ENCODE peak calls at places on chromosomes 12 and 14, in ten cellular contexts. One of them, this sample, is unnamed.

GRCh38 chr12:84658877-84659276 is 253.7 kb downstream of the SLC6A15 start:
- DNase-seq in brain microvascular endothelial cell: no peak
- DNase-seq in heart left ventricle: no peak
- DNase-seq in ovary: no peak
- DNase-seq in neural progenitor cell: peak
- DNase-seq in AG10803: no peak
- DNase-seq in adrenal gland: no peak
- DNase-seq in tibial nerve: no peak
- DNase-seq in uterus: no peak
- DNase-seq in CD4-positive, alpha-beta T cell: no peak
- DNase-seq in this sample: no peak

GRCh38 chr12:103469716-103470115 is 26.1 kb downstream of the C12orf42 start:
- DNase-seq in AG10803: no peak
- DNase-seq in tibial nerve: no peak
- DNase-seq in adrenal gland: no peak
- DNase-seq in CD4-positive, alpha-beta T cell: no peak
- DNase-seq in heart left ventricle: no peak
- DNase-seq in ovary: no peak
- DNase-seq in brain microvascular endothelial cell: no peak
- DNase-seq in neural progenitor cell: no peak
- DNase-seq in uterus: no peak
- DNase-seq in this sample: no peak

GRCh38 chr12:113422030-113422900 is at the start of gene SDSL:
- DNase-seq in tibial nerve: peak
- DNase-seq in CD4-positive, alpha-beta T cell: no peak
- DNase-seq in AG10803: peak
- DNase-seq in uterus: peak
- DNase-seq in neural progenitor cell: peak
- DNase-seq in brain microvascular endothelial cell: peak
- DNase-seq in ovary: peak
- DNase-seq in adrenal gland: peak
- DNase-seq in heart left ventricle: peak
- DNase-seq in this sample: peak

GRCh38 chr14:41609704-41610183 is 3.1 kb downstream of the LRFN5 start:
- DNase-seq in brain microvascular endothelial cell: no peak
- DNase-seq in heart left ventricle: peak
- DNase-seq in uterus: peak
- DNase-seq in neural progenitor cell: peak
- DNase-seq in adrenal gland: peak
- DNase-seq in CD4-positive, alpha-beta T cell: no peak
- DNase-seq in AG10803: peak
- DNase-seq in tibial nerve: peak
- DNase-seq in ovary: peak
- DNase-seq in this sample: no peak

GRCh38 chr14:94051115-94051514 is 25.0 kb downstream of the OTUB2 start:
- DNase-seq in uterus: peak
- DNase-seq in CD4-positive, alpha-beta T cell: no peak
- DNase-seq in tibial nerve: peak
- DNase-seq in heart left ventricle: no peak
- DNase-seq in AG10803: peak
- DNase-seq in neural progenitor cell: peak
- DNase-seq in ovary: peak
- DNase-seq in brain microvascular endothelial cell: peak
- DNase-seq in adrenal gland: no peak
- DNase-seq in this sample: peak

GRCh38 chr12:45259732-45260480 is 44.0 kb downstream of the ANO6 start:
- DNase-seq in brain microvascular endothelial cell: peak
- DNase-seq in uterus: no peak
- DNase-seq in heart left ventricle: no peak
- DNase-seq in neural progenitor cell: peak
- DNase-seq in ovary: no peak
- DNase-seq in adrenal gland: peak
- DNase-seq in AG10803: peak
- DNase-seq in tibial nerve: no peak
- DNase-seq in CD4-positive, alpha-beta T cell: no peak
- DNase-seq in this sample: no peak

GRCh38 chr14:59428581-59429012 is 36.6 kb downstream of the GPR135 start:
- DNase-seq in neural progenitor cell: no peak
- DNase-seq in AG10803: peak
- DNase-seq in heart left ventricle: no peak
- DNase-seq in ovary: no peak
- DNase-seq in brain microvascular endothelial cell: peak
- DNase-seq in tibial nerve: no peak
- DNase-seq in CD4-positive, alpha-beta T cell: no peak
- DNase-seq in adrenal gland: no peak
- DNase-seq in uterus: no peak
- DNase-seq in this sample: peak

GRCh38 chr14:105475916-105476845 is 1.6 kb downstream of the CRIP2 start:
- DNase-seq in brain microvascular endothelial cell: no peak
- DNase-seq in AG10803: peak
- DNase-seq in ovary: no peak
- DNase-seq in adrenal gland: no peak
- DNase-seq in heart left ventricle: peak
- DNase-seq in uterus: peak
- DNase-seq in CD4-positive, alpha-beta T cell: no peak
- DNase-seq in tibial nerve: no peak
- DNase-seq in neural progenitor cell: peak
- DNase-seq in this sample: no peak

DNA sequence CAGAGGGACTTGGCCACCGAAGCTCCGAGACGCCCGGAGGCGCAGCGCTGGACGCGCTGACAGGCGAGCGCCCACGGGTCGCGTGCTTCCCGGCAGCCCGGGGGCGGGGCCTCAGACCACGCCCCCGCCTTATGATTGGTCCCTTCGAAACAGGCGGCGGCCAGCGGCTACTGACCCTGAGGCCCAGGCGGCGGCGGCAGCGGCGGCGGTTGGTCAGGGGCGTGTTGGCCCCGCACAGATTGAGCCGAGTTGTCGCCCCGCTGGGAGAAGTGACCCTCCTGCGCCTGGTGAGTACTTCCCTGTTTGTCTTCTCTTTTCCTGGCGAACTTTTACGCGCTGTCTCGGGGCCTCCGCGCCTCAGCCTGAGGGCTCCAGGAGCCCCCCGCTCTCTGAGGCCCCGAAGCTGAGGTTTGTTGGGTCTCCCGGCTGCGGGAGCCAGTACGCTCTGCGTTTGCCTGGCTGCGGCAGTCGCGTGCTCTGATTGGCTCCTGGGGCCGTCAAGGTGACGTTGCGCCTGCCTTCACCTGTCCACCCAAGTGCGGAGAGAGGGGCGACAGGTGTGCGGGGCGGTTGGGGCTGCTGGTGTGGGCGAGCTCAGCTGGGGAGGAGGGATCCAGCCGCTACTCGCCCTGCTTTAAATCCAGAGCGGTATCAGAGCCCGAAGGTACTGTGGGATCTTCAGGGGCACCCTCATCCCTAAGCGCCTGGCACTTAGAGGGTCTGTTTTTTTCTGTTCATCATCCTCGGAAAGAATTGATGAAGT is at the start of gene GAS2L3:
- DNase-seq in CD4-positive, alpha-beta T cell: peak
- DNase-seq in AG10803: peak
- DNase-seq in neural progenitor cell: peak
- DNase-seq in uterus: peak
- DNase-seq in heart left ventricle: peak
- DNase-seq in adrenal gland: peak
- DNase-seq in ovary: peak
- DNase-seq in tibial nerve: peak
- DNase-seq in brain microvascular endothelial cell: peak
- DNase-seq in this sample: peak
- TF ChIP-seq CTCF in CD4-positive, alpha-beta T cell: no peak
- TF ChIP-seq CTCF in AG10803: no peak
- TF ChIP-seq CTCF in neural progenitor cell: no peak
- TF ChIP-seq CTCF in uterus: peak
- TF ChIP-seq CTCF in heart left ventricle: no peak
- TF ChIP-seq CTCF in adrenal gland: no peak
- TF ChIP-seq CTCF in ovary: no peak
- TF ChIP-seq CTCF in tibial nerve: no peak
- TF ChIP-seq CTCF in brain microvascular endothelial cell: no peak
- TF ChIP-seq CTCF in this sample: no peak

GRCh38 chr14:96098999-96099335 is 59.8 kb downstream of the C14orf132 start:
- DNase-seq in AG10803: no peak
- DNase-seq in CD4-positive, alpha-beta T cell: no peak
- DNase-seq in tibial nerve: no peak
- DNase-seq in ovary: no peak
- DNase-seq in adrenal gland: no peak
- DNase-seq in uterus: no peak
- DNase-seq in heart left ventricle: no peak
- DNase-seq in brain microvascular endothelial cell: no peak
- DNase-seq in neural progenitor cell: no peak
- DNase-seq in this sample: no peak

GRCh38 chr14:96103075-96103474 is 63.9 kb downstream of the C14orf132 start:
- DNase-seq in tibial nerve: no peak
- DNase-seq in heart left ventricle: no peak
- DNase-seq in CD4-positive, alpha-beta T cell: no peak
- DNase-seq in uterus: no peak
- DNase-seq in ovary: no peak
- DNase-seq in brain microvascular endothelial cell: no peak
- DNase-seq in AG10803: no peak
- DNase-seq in adrenal gland: no peak
- DNase-seq in neural progenitor cell: no peak
- DNase-seq in this sample: no peak

GRCh38 chr14:96098309-96098998 is 59.3 kb downstream of the C14orf132 start:
- DNase-seq in ovary: no peak
- DNase-seq in neural progenitor cell: peak
- DNase-seq in adrenal gland: no peak
- DNase-seq in uterus: no peak
- DNase-seq in heart left ventricle: no peak
- DNase-seq in brain microvascular endothelial cell: no peak
- DNase-seq in AG10803: peak
- DNase-seq in tibial nerve: no peak
- DNase-seq in CD4-positive, alpha-beta T cell: no peak
- DNase-seq in this sample: peak

GRCh38 chr14:96102071-96102856 is 63.1 kb downstream of the C14orf132 start:
- DNase-seq in tibial nerve: no peak
- DNase-seq in ovary: no peak
- DNase-seq in AG10803: peak
- DNase-seq in CD4-positive, alpha-beta T cell: no peak
- DNase-seq in adrenal gland: no peak
- DNase-seq in brain microvascular endothelial cell: no peak
- DNase-seq in neural progenitor cell: no peak
- DNase-seq in heart left ventricle: no peak
- DNase-seq in uterus: no peak
- DNase-seq in this sample: no peak

DNA sequence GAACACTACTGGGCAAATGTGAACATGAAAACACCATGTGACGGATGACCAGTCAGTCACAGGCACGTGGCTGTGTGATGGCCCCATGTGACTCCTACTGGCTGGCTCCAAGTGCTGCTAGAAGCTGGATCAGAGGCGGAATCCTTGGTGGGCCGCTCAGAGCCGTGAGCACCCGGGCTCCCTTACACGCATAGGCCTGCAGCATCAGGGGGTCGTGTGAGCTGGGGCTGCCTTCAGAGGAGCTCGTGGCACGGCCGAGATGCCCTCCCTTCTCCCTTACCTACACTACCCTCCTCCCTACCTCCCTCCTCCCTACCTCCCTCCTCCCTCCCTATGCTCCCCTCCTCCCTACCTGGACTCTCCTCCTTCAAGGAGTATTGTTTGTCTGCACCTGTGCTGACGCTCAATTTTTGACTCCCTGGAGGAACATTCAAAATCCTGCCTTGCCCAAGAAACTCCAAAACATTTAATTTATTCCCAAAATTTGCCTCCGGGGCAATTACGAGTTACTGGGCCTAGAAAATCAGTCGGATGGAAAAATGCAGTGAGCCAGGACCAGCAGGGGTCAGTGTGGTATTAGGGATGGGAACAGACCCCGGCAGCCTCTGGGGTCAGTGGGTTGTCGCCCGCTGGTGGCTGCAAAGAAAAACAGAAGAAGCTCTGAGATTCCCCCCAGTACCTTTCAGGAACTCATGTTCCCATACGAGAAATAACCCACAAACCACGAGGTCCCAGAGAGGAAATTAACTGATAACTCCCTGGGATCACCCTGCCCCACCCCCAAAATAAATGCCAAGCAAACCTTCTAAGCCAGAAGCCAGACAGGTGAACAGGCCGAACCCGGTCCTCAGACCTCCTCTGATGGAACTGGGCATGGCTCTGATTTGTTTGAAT is 61.3 kb downstream of the C14orf132 start:
- DNase-seq in adrenal gland: peak
- DNase-seq in AG10803: peak
- DNase-seq in heart left ventricle: no peak
- DNase-seq in ovary: peak
- DNase-seq in brain microvascular endothelial cell: peak
- DNase-seq in neural progenitor cell: peak
- DNase-seq in CD4-positive, alpha-beta T cell: peak
- DNase-seq in uterus: peak
- DNase-seq in tibial nerve: peak
- DNase-seq in this sample: peak
- TF ChIP-seq CTCF in adrenal gland: peak
- TF ChIP-seq CTCF in AG10803: peak
- TF ChIP-seq CTCF in heart left ventricle: peak
- TF ChIP-seq CTCF in ovary: peak
- TF ChIP-seq CTCF in brain microvascular endothelial cell: peak
- TF ChIP-seq CTCF in neural progenitor cell: peak
- TF ChIP-seq CTCF in CD4-positive, alpha-beta T cell: peak
- TF ChIP-seq CTCF in uterus: peak
- TF ChIP-seq CTCF in tibial nerve: peak
- TF ChIP-seq CTCF in this sample: peak

GRCh38 chr12:21334771-21335325 is at the start of gene SLCO1A2:
- DNase-seq in heart left ventricle: no peak
- DNase-seq in tibial nerve: no peak
- DNase-seq in brain microvascular endothelial cell: no peak
- DNase-seq in adrenal gland: no peak
- DNase-seq in neural progenitor cell: no peak
- DNase-seq in AG10803: no peak
- DNase-seq in ovary: no peak
- DNase-seq in CD4-positive, alpha-beta T cell: no peak
- DNase-seq in uterus: no peak
- DNase-seq in this sample: no peak

GRCh38 chr12:21336656-21337055 is 1.9 kb upstream of the SLCO1A2 start:
- DNase-seq in uterus: no peak
- DNase-seq in neural progenitor cell: no peak
- DNase-seq in ovary: no peak
- DNase-seq in brain microvascular endothelial cell: no peak
- DNase-seq in heart left ventricle: no peak
- DNase-seq in adrenal gland: no peak
- DNase-seq in AG10803: no peak
- DNase-seq in tibial nerve: no peak
- DNase-seq in CD4-positive, alpha-beta T cell: no peak
- DNase-seq in this sample: no peak

GRCh38 chr12:21340406-21340805 is 5.7 kb upstream of the SLCO1A2 start:
- DNase-seq in tibial nerve: no peak
- DNase-seq in ovary: no peak
- DNase-seq in adrenal gland: no peak
- DNase-seq in neural progenitor cell: no peak
- DNase-seq in CD4-positive, alpha-beta T cell: no peak
- DNase-seq in AG10803: no peak
- DNase-seq in heart left ventricle: no peak
- DNase-seq in uterus: no peak
- DNase-seq in brain microvascular endothelial cell: no peak
- DNase-seq in this sample: no peak

GRCh38 chr12:21337959-21338704 is 3.4 kb upstream of the SLCO1A2 start:
- DNase-seq in CD4-positive, alpha-beta T cell: no peak
- DNase-seq in tibial nerve: no peak
- DNase-seq in adrenal gland: no peak
- DNase-seq in ovary: no peak
- DNase-seq in heart left ventricle: no peak
- DNase-seq in AG10803: no peak
- DNase-seq in uterus: no peak
- DNase-seq in brain microvascular endothelial cell: no peak
- DNase-seq in neural progenitor cell: no peak
- DNase-seq in this sample: no peak

GRCh38 chr12:21337453-21337852 is 2.7 kb upstream of the SLCO1A2 start:
- DNase-seq in adrenal gland: no peak
- DNase-seq in neural progenitor cell: no peak
- DNase-seq in uterus: no peak
- DNase-seq in tibial nerve: no peak
- DNase-seq in brain microvascular endothelial cell: no peak
- DNase-seq in CD4-positive, alpha-beta T cell: no peak
- DNase-seq in ovary: no peak
- DNase-seq in AG10803: no peak
- DNase-seq in heart left ventricle: no peak
- DNase-seq in this sample: no peak
- TF ChIP-seq CTCF in adrenal gland: no peak
- TF ChIP-seq CTCF in neural progenitor cell: no peak
- TF ChIP-seq CTCF in uterus: no peak
- TF ChIP-seq CTCF in tibial nerve: no peak
- TF ChIP-seq CTCF in brain microvascular endothelial cell: no peak
- TF ChIP-seq CTCF in CD4-positive, alpha-beta T cell: no peak
- TF ChIP-seq CTCF in ovary: no peak
- TF ChIP-seq CTCF in AG10803: no peak
- TF ChIP-seq CTCF in heart left ventricle: no peak
- TF ChIP-seq CTCF in this sample: no peak

GRCh38 chr14:102795060-102795925 is 18.0 kb downstream of the TRAF3 start:
- DNase-seq in brain microvascular endothelial cell: peak
- DNase-seq in adrenal gland: peak
- DNase-seq in AG10803: peak
- DNase-seq in CD4-positive, alpha-beta T cell: peak
- DNase-seq in tibial nerve: peak
- DNase-seq in heart left ventricle: no peak
- DNase-seq in uterus: peak
- DNase-seq in neural progenitor cell: peak
- DNase-seq in ovary: no peak
- DNase-seq in this sample: no peak
- TF ChIP-seq CTCF in brain microvascular endothelial cell: peak
- TF ChIP-seq CTCF in adrenal gland: no peak
- TF ChIP-seq CTCF in AG10803: peak
- TF ChIP-seq CTCF in CD4-positive, alpha-beta T cell: no peak
- TF ChIP-seq CTCF in tibial nerve: no peak
- TF ChIP-seq CTCF in heart left ventricle: no peak
- TF ChIP-seq CTCF in uterus: no peak
- TF ChIP-seq CTCF in neural progenitor cell: no peak
- TF ChIP-seq CTCF in ovary: no peak
- TF ChIP-seq CTCF in this sample: peak

This sample was measured in AG04450.